ENCODE peak calls at places on chromosomes 11 and 22, in five cellular contexts. G is AG04450, T is GM12865, Y is transverse colon, B is AG09309. E is an unnamed sample.

GRCh38 chr11:11780843-11781242 is 60.9 kb upstream of the USP47 start:
- DNase-seq in G (no peak), T (no peak), Y (no peak), B (no peak), E (no peak)

GRCh38 chr11:32151036-32151435 is 60.2 kb downstream of the RCN1 start:
- DNase-seq in G (no peak), T (no peak), Y (no peak), B (no peak), E (no peak)

GRCh38 chr11:1916132-1916985 is 3.1 kb upstream of the TNNT3 start:
- DNase-seq in G (no peak), T (peak; percentile 62), Y (no peak), B (no peak), E (no peak)

GRCh38 chr22:45997775-45998637 is 21.0 kb upstream of the WNT7B start:
- DNase-seq in G (no peak), T (no peak), Y (no peak), B (no peak), E (no peak)

GRCh38 chr11:45161252-45162063 is 15.0 kb downstream of the PRDM11 start:
- DNase-seq in G (no peak), T (no peak), Y (no peak), B (no peak), E (no peak)

GRCh38 chr22:50272103-50272782 is 2.1 kb upstream of the MAPK11 start:
- DNase-seq in G (no peak), T (no peak), Y (no peak), B (no peak), E (no peak)

GRCh38 chr11:65218446-65218845 is 36.7 kb downstream of the CAPN1 start:
- DNase-seq in G (no peak), T (no peak), Y (no peak), B (no peak), E (no peak)

GRCh38 chr11:61007971-61008896 is 36.8 kb downstream of the CD6 start:
- DNase-seq in G (no peak), T (no peak), Y (no peak), B (no peak), E (no peak)

GRCh38 chr11:116180806-116181600 is 591.8 kb downstream of the BUD13 start:
- DNase-seq in G (no peak), T (no peak), Y (no peak), B (no peak), E (no peak)

GRCh38 chr11:47766363-47767227 is 546 bp downstream of the FNBP4 start:
- DNase-seq in G (no peak), T (peak; percentile 82), Y (peak; percentile 81), B (no peak), E (peak; percentile 79)

GRCh38 chr22:27057717-27058116 is 400.3 kb downstream of the MIAT start:
- DNase-seq in G (no peak), T (no peak), Y (no peak), B (no peak), E (no peak)

GRCh38 chr22:26295583-26296126 is 126.4 kb downstream of the SEZ6L start:
- DNase-seq in G (no peak), T (no peak), Y (no peak), B (no peak), E (no peak)

GRCh38 chr22:37777122-37777687 is 30.5 kb upstream of the GCAT start:
- DNase-seq in G (peak; percentile 55), T (peak; percentile 73), Y (peak; percentile 74), B (peak; percentile 66), E (peak; percentile 61)

GRCh38 chr11:1672613-1673400 is 24.2 kb upstream of the KRTAP5-6 start:
- DNase-seq in G (no peak), T (no peak), Y (no peak), B (no peak), E (no peak)

GRCh38 chr11:96524475-96524874 is 134.7 kb downstream of the JRKL start:
- DNase-seq in G (no peak), T (no peak), Y (no peak), B (no peak), E (no peak)

GRCh38 chr11:848380-848931 is 5.8 kb downstream of the TSPAN4 start:
- DNase-seq in G (no peak), T (peak; percentile 58), Y (peak; percentile 61), B (no peak), E (peak; percentile 44)

GRCh38 chr22:32546480-32546879 is 71.9 kb downstream of the FBXO7 start:
- DNase-seq in G (no peak), T (no peak), Y (no peak), B (no peak), E (no peak)

GRCh38 chr11:64341429-64341828 is 1.4 kb downstream of the CCDC88B start:
- DNase-seq in G (no peak), T (no peak), Y (no peak), B (no peak), E (no peak)

GRCh38 chr11:32105871-32106312 is 15.0 kb downstream of the RCN1 start:
- DNase-seq in G (no peak), T (peak; percentile 86), Y (no peak), B (no peak), E (no peak)

GRCh38 chr22:38204784-38205183 is 3.0 kb downstream of the MAFF start:
- DNase-seq in G (no peak), T (peak; percentile 87), Y (no peak), B (no peak), E (no peak)

GRCh38 chr22:40509401-40510134 is 127.0 kb downstream of the MRTFA start:
- DNase-seq in G (peak; percentile 79), T (no peak), Y (peak; percentile 53), B (peak; percentile 88), E (peak; percentile 47)

GRCh38 chr11:72234920-72235319 is 9.1 kb downstream of the PHOX2A start:
- DNase-seq in G (no peak), T (no peak), Y (no peak), B (no peak), E (no peak)

GRCh38 chr11:96465537-96465936 is 75.7 kb downstream of the JRKL start:
- DNase-seq in G (no peak), T (no peak), Y (no peak), B (no peak), E (no peak)

GRCh38 chr22:39414886-39415285 is 15.3 kb downstream of the TAB1 start:
- DNase-seq in G (no peak), T (no peak), Y (no peak), B (no peak), E (no peak)

GRCh38 chr22:39417641-39418040 is 18.1 kb downstream of the TAB1 start:
- DNase-seq in G (no peak), T (no peak), Y (no peak), B (no peak), E (no peak)

GRCh38 chr22:39414377-39414776 is 14.8 kb downstream of the TAB1 start:
- DNase-seq in G (no peak), T (no peak), Y (no peak), B (no peak), E (peak; percentile 28)

GRCh38 chr22:39416319-39416718 is 16.7 kb downstream of the TAB1 start:
- DNase-seq in G (no peak), T (no peak), Y (no peak), B (no peak), E (peak; percentile 63)

GRCh38 chr22:39415506-39415905 is 15.9 kb downstream of the TAB1 start:
- DNase-seq in G (no peak), T (no peak), Y (no peak), B (no peak), E (no peak)
- H3K4me3 ChIP-seq in G (no peak overlapping the region), T (no peak overlapping the region), Y (no peak overlapping the region), B (no peak overlapping the region), E (no peak overlapping the region)

DNA sequence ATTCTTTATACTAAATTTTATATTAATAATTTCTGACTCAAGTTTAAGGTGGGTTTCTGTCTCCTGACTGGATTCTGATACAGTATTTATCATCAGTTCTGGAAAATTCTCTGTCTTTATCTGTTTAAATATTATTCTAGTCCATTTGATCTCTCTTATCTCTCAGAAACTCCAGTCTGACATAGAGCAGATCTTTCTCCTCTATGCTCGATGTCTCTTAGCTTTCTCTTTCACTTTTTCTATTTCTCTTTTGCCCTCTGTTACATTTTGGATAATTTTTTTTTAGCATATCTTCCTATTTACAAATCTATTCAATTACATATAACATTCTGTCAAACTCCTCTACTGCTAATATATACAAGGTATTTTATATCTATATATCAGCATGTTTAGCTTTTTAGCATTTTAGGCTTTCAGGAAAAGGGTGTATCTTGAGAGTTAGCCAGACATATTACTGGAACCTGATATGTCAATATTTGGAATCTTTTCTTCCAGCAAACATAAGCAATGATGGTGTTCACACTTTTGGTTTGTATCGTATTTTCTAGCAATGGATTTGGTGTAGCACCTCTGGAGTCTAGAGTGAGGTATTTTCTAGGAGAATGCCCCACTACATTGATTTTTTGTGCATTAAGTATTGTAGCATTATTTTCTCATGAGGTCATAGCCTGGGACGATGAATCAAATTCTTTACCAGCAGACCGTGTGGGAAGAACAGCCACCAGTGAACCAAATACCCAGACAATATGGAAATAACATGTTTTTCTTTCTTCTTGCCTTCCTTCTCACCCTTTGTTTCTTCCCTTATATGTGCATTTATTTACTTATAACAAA is 4.1 kb upstream of the NNMT start:
- DNase-seq in G (no peak), T (no peak), Y (no peak), B (no peak), E (no peak)
- H3K4me3 ChIP-seq in G (peak overlapping the region; percentile 21), T (no peak overlapping the region), Y (no peak overlapping the region), B (peak overlapping the region; percentile 11), E (no peak overlapping the region)

DNA sequence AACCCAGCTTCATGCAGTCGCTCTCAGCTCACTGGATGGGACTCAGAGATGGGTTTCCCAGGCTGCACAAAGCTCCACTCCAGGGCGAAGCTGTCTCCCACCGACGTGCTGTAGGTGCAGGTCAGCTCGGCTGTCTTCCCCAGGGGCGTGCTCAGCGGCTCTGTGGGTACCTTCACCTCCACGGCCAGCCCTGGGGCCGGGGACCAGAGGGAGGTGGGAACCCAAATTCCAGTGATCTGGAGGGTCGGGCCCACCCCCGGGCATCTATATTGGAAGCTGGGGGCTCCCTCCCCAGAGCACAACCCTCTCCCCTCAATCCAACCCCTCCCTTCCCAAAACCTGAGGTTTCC is 689 bp downstream of the VSIG2 start:
- DNase-seq in G (no peak), T (no peak), Y (no peak), B (no peak), E (no peak)
- H3K4me3 ChIP-seq in G (no peak overlapping the region), T (no peak overlapping the region), Y (peak overlapping the region; percentile 47), B (no peak overlapping the region), E (no peak overlapping the region)

GRCh38 chr22:29632672-29633071 is 29.2 kb downstream of the NF2 start:
- DNase-seq in G (no peak), T (no peak), Y (no peak), B (no peak), E (no peak)

GRCh38 chr22:29633514-29634312 is 30.3 kb downstream of the NF2 start:
- DNase-seq in G (no peak), T (no peak), Y (no peak), B (no peak), E (no peak)

GRCh38 chr22:29636751-29637150 is 33.3 kb downstream of the NF2 start:
- DNase-seq in G (no peak), T (no peak), Y (no peak), B (no peak), E (no peak)

GRCh38 chr22:29638678-29639077 is 35.2 kb downstream of the NF2 start:
- DNase-seq in G (no peak), T (no peak), Y (no peak), B (no peak), E (no peak)

GRCh38 chr22:29635734-29636357 is 32.4 kb downstream of the NF2 start:
- DNase-seq in G (no peak), T (peak; percentile 57), Y (no peak), B (peak; percentile 33), E (peak; percentile 48)
- H3K4me3 ChIP-seq in G (no peak overlapping the region), T (no peak overlapping the region), Y (no peak overlapping the region), B (no peak overlapping the region), E (no peak overlapping the region)